ENCODE peak calls at places on chromosomes 4 and X, in four cellular contexts. K is GM23338, B is HepG2, J is endothelial cell of umbilical vein. M is an unnamed sample.

GRCh38 chrX:37409278-37409677 is 60.1 kb downstream of the PRRG1 start:
- DNase-seq in K (no peak), B (peak), J (no peak), M (no peak)

GRCh38 chr4:30716158-30716557 is 4.0 kb upstream of the PCDH7 start:
- DNase-seq in K (peak), B (peak), J (peak), M (no peak)

GRCh38 chrX:13473666-13474516 is 95.5 kb upstream of the EGFL6 start:
- DNase-seq in K (no peak), B (no peak), J (no peak), M (no peak)

GRCh38 chr4:1870578-1871443 is at the start of gene NSD2:
- DNase-seq in K (peak), B (peak), J (peak), M (no peak)

GRCh38 chr4:123786955-123787354 is 390.4 kb downstream of the SPRY1 start:
- DNase-seq in K (no peak), B (no peak), J (no peak), M (no peak)

GRCh38 chrX:103839404-103839803 is 7.3 kb upstream of the RAB9B start:
- DNase-seq in K (no peak), B (no peak), J (no peak), M (no peak)

GRCh38 chr4:76681996-76682395 is 215.9 kb downstream of the SOWAHB start:
- DNase-seq in K (no peak), B (no peak), J (no peak), M (no peak)

GRCh38 chrX:50905334-50905733 is 5.2 kb upstream of the BMP15 start:
- DNase-seq in K (peak), B (peak), J (no peak), M (no peak)

GRCh38 chr4:116478343-116478742 is 607.0 kb downstream of the TRAM1L1 start:
- DNase-seq in K (no peak), B (no peak), J (no peak), M (no peak)

GRCh38 chr4:39278476-39278875 is 87.7 kb downstream of the RFC1 start:
- DNase-seq in K (no peak), B (no peak), J (no peak), M (no peak)

GRCh38 chrX:72247206-72247944 is 8.5 kb upstream of the ERCC6L start:
- DNase-seq in K (no peak), B (peak), J (peak), M (no peak)

GRCh38 chr4:128468485-128468989 is 180.9 kb upstream of the PGRMC2 start:
- DNase-seq in K (no peak), B (no peak), J (peak), M (no peak)

GRCh38 chrX:142828129-142828528 is 197.6 kb upstream of the SPANXN4 start:
- DNase-seq in K (no peak), B (no peak), J (no peak), M (no peak)

GRCh38 chr4:105025263-105026017 is 121.2 kb upstream of the TET2 start:
- DNase-seq in K (peak), B (no peak), J (no peak), M (no peak)

GRCh38 chrX:1463581-1464281 is 11.0 kb upstream of the ASMTL start:
- DNase-seq in K (no peak), B (no peak), J (no peak), M (no peak)

GRCh38 chr4:42568610-42569207 is 88.2 kb downstream of the ATP8A1 start:
- DNase-seq in K (peak), B (peak), J (peak), M (peak)

GRCh38 chrX:149003863-149004660 is 501.0 kb downstream of the IDS start:
- DNase-seq in K (no peak), B (no peak), J (no peak), M (no peak)

GRCh38 chr4:125168531-125168930 is 146.2 kb upstream of the FAT4 start:
- DNase-seq in K (no peak), B (no peak), J (no peak), M (no peak)

GRCh38 chrX:13029831-13030771 is 14.3 kb downstream of the FAM9C start:
- DNase-seq in K (peak), B (peak), J (peak), M (no peak)

GRCh38 chrX:41265615-41266014 is 68.3 kb upstream of the DDX3X start:
- DNase-seq in K (no peak), B (no peak), J (no peak), M (no peak)

GRCh38 chrX:71871367-71871766 is 39.3 kb upstream of the NHSL2 start:
- DNase-seq in K (no peak), B (no peak), J (no peak), M (no peak)

GRCh38 chr4:99749445-99750391 is 66.9 kb upstream of the DAPP1 start:
- DNase-seq in K (no peak), B (no peak), J (no peak), M (no peak)

GRCh38 chr4:11426003-11426402 is 2.7 kb downstream of the HS3ST1 start:
- DNase-seq in K (no peak), B (no peak), J (no peak), M (no peak)

GRCh38 chrX:122512561-122513072 is 671.5 kb upstream of the GRIA3 start:
- DNase-seq in K (no peak), B (no peak), J (no peak), M (no peak)

GRCh38 chr4:52573551-52573950 is 85.5 kb downstream of the USP46 start:
- DNase-seq in K (no peak), B (no peak), J (no peak), M (no peak)

GRCh38 chr4:163113921-163114703 is 52.6 kb downstream of the NAF1 start:
- DNase-seq in K (no peak), B (no peak), J (no peak), M (no peak)

GRCh38 chr4:54687887-54688841 is 30.4 kb downstream of the KIT start:
- DNase-seq in K (no peak), B (no peak), J (no peak), M (no peak)

GRCh38 chrX:153633607-153634180 is 13.3 kb upstream of the DUSP9 start:
- DNase-seq in K (no peak), B (no peak), J (no peak), M (no peak)

GRCh38 chrX:53324085-53324484 is 42.7 kb upstream of the IQSEC2 start:
- DNase-seq in K (no peak), B (no peak), J (no peak), M (no peak)

GRCh38 chrX:53323196-53323595 is 41.8 kb upstream of the IQSEC2 start:
- DNase-seq in K (no peak), B (no peak), J (no peak), M (no peak)

GRCh38 chrX:53321216-53321942 is 40.0 kb upstream of the IQSEC2 start:
- DNase-seq in K (peak), B (no peak), J (no peak), M (no peak)

GRCh38 chrX:53320543-53321215 is 39.3 kb upstream of the IQSEC2 start:
- DNase-seq in K (peak), B (no peak), J (no peak), M (no peak)

GRCh38 chrX:53321943-53322497 is 40.6 kb upstream of the IQSEC2 start:
- DNase-seq in K (no peak), B (no peak), J (no peak), M (no peak)
- TF ChIP-seq EZH2 in K (no peak), B (no peak), J (no peak), M (no peak)

DNA sequence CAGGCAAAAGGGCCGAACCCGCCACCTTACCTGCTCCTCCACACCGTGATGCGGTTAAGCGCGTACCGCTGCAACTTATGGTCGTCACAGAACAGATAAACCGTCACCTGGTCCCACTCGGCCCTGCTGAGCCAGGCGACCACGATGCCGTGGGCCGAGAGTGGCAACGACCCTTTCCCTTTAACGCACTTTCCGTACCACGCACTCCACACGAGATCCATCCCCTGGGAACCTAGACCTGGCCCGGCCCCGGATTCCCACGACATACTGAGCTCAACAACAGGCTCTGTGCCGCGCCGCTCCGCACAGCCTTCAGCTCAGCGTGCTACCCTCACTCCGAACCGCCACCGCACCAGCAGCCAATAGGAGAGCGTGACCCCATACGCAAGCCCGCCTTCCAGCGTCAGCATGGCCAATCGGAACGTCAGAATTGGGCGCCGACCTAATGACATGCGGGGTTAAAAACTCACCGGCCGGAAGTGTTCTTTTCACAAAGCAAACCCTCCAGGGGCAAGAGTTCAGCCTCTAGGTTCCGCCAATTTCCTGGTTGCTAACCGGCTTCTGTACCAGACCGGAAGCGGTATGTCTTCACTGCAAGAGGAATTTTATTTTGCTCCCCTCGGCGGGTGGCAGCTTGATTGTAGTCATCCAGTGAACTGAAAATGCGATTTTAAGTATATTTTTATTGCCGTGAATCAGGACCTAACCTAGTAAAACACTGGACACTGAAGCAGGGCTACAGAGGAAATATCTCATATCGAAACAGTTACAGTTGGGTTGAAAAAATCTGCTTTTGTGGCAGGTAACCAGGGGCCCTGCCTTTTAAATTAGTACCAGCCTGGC is at the start of gene LAS1L:
- DNase-seq in K (peak), B (peak), J (peak), M (peak)
- TF ChIP-seq POLR2AphosphoS5 in K (peak), B (peak), J (peak), M (peak)

DNA sequence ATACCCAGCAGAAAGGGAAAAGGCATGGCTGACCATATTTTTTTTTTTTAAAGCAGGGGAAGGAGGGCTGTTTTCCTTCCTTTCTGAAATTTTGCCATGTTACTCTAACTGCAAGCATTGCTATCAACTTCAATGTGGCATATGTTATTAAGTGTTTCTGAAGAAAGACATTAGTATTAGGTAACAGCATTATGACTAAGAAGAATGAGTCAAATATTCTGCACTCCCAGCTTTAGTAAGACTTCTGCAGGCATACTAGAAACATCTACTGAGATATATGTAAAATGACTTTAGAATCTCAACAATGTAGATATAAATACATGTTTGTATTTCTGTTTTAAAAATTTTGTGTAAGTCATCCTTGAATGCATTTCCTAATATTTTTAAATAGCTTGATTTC is 512.5 kb upstream of the FAM241A start:
- DNase-seq in K (no peak), B (no peak), J (no peak), M (no peak)
- TF ChIP-seq EZH2 in K (no peak), B (no peak), J (no peak), M (no peak)

DNA sequence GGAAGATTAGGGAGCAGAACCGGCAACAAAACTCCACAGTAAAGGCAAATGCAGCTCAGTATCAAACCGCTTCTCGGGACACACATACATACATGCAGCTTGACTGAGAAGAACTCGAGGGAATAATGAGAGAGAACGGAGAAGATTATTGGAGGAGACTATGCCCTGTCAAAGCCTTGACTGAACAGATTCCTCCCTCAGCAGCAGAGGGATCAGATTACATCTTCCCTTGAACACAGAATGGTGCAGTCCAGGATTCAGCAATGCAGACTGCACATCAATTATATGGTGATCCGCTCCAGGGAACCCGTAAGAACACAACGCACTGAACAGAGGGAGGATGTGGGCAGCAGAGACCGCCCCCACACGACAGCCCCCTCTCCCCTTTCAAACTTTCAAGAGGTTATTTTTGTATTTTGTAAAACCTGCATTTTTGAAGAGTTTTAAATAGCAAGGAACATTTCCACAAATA is 183.2 kb downstream of the FBXW7 start:
- DNase-seq in K (peak), B (peak), J (peak), M (peak)
- TF ChIP-seq POLR2AphosphoS5 in K (no peak), B (no peak), J (no peak), M (no peak)

DNA sequence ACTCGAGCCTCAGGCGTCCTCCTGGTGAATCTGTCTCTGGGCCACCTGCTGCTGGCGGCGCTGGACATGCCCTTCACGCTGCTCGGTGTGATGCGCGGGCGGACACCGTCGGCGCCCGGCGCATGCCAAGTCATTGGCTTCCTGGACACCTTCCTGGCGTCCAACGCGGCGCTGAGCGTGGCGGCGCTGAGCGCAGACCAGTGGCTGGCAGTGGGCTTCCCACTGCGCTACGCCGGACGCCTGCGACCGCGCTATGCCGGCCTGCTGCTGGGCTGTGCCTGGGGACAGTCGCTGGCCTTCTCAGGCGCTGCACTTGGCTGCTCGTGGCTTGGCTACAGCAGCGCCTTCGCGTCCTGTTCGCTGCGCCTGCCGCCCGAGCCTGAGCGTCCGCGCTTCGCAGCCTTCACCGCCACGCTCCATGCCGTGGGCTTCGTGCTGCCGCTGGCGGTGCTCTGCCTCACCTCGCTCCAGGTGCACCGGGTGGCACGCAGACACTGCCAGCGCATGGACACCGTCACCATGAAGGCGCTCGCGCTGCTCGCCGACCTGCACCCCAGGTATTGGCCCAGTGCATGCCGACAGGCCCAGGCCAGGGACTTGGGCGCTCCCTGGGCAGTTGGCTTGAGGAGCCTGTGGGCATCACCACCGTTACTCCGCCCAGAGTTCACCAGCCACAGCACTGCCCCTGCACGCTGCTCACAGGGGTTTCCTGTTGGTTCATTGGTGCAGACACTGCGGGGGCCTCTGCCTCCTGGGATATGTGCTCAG is 1.1 kb downstream of the GPR78 start:
- DNase-seq in K (no peak), B (no peak), J (no peak), M (no peak)
- TF ChIP-seq EZH2 in K (no peak), B (no peak), J (no peak), M (no peak)

GRCh38 chrX:54794004-54794403 is 4.1 kb downstream of the ITIH6 start:
- DNase-seq in K (no peak), B (no peak), J (no peak), M (no peak)
- TF ChIP-seq POLR2AphosphoS5 in K (no peak), B (no peak), J (no peak), M (no peak)

GRCh38 chrX:134601240-134601639 is 57.0 kb downstream of the PLAC1 start:
- DNase-seq in K (no peak), B (no peak), J (no peak), M (no peak)

GRCh38 chrX:134603806-134604700 is 54.2 kb downstream of the PLAC1 start:
- DNase-seq in K (peak), B (no peak), J (peak), M (no peak)

GRCh38 chrX:134604701-134605271 is 53.5 kb downstream of the PLAC1 start:
- DNase-seq in K (no peak), B (no peak), J (peak), M (no peak)

GRCh38 chrX:134600714-134601113 is 57.6 kb downstream of the PLAC1 start:
- DNase-seq in K (no peak), B (no peak), J (no peak), M (no peak)

DNA sequence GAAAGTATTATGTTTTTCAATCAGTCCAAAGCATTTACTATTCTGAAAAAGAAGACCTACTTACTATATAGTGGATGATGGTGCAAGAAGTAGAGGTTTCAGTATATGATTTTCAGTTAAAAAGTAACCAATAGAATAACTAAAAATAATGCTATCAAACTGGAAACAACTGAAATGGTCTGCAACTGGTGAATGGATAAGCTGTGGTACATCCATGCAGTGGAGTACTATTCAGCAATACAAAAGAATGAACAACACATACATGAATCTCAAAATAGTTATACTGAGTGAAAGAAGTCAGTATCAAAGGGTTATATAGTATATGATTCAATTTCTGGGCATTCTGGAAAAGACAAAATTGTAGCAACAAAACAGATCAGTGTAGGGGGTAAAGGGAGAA is 55.9 kb downstream of the PLAC1 start:
- DNase-seq in K (no peak), B (no peak), J (no peak), M (no peak)
- TF ChIP-seq EZH2 in K (no peak), B (no peak), J (no peak), M (no peak)

DNA sequence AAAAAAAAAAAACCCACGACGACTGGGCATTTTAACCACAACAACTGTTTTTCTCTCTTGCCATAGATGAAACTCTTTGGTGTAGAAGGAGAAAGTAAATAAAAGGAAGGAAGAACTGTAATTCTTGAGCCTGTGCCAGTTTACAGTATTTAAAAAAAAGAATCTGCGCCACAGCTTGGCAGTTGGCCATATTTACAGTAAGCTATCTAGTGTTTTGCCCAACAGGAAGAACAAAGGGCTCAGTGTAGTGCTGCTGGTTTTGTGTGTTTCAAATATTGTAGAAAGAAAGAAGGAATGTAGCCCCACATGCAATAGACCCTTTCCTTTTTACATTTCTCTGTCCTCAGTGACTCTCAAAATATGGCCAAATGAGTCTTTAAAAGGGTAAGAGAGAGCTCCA is 66.1 kb downstream of the NR3C2 start:
- DNase-seq in K (no peak), B (peak), J (peak), M (peak)
- TF ChIP-seq POLR2AphosphoS5 in K (no peak), B (no peak), J (peak), M (no peak)

GRCh38 chr4:3745886-3746656 is 20.1 kb upstream of the ADRA2C start:
- DNase-seq in K (no peak), B (no peak), J (no peak), M (no peak)

GRCh38 chr4:3746701-3747581 is 19.2 kb upstream of the ADRA2C start:
- DNase-seq in K (no peak), B (no peak), J (no peak), M (no peak)

GRCh38 chr4:3749081-3749480 is 17.1 kb upstream of the ADRA2C start:
- DNase-seq in K (no peak), B (no peak), J (no peak), M (no peak)

GRCh38 chr4:3744901-3745300 is 21.3 kb upstream of the ADRA2C start:
- DNase-seq in K (no peak), B (no peak), J (no peak), M (no peak)

DNA sequence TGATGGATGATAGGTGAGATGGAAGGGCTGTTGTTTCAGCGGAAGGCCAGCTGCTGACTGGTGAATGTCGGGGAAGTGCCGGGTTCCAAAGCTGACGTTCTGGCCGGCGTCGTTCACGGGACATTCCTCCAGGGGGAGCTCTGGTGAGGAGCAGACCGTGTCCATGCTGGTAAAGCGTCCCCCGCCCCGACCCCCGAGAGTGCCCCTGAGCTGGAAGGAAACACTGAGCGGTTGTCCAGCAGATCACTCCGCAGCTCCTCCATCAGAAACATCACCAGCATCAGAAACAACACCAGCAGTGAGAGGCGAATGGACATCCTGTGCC is 18.6 kb upstream of the ADRA2C start:
- DNase-seq in K (peak), B (no peak), J (no peak), M (no peak)
- TF ChIP-seq EZH2 in K (no peak), B (no peak), J (no peak), M (no peak)